ENCODE peak calls at places on chromosomes 12 and 14, in ten cellular contexts. F is EL, Z is IMR-90, C is astrocyte of the spinal cord, B is A549, R is HFF-Myc, L is bronchial epithelial cell, Y is caudate nucleus, T is ELR, Q is activated gamma-delta T cell treated with Interleukin-2 at 50 U/mL for 16 hours. P is an unnamed sample.

GRCh38 chr12:113145720-113146551 is 3.6 kb upstream of the CFAP73 start:
- DNase-seq in C (no peak), R (no peak), B (no peak), Q (no peak), Y (no peak), T (no peak), L (peak; percentile 13), Z (no peak), F (no peak), P (no peak)

GRCh38 chr12:97535582-97535981 is 73.0 kb downstream of the RMST start:
- DNase-seq in Y (no peak), Q (no peak), Z (no peak), R (no peak), L (peak; percentile 77), B (no peak), C (peak; percentile 38), F (no peak), T (no peak), P (no peak)

GRCh38 chr12:121400332-121401139 is 618 bp downstream of the RNF34 start:
- DNase-seq in R (no peak), Y (peak; percentile 20), Z (peak; percentile 47), B (no peak), L (peak; percentile 85), Q (peak; percentile 36), F (peak; percentile 54), C (peak; percentile 24), T (peak; percentile 80), P (no peak)

GRCh38 chr14:105255021-105255507 is 6.7 kb downstream of the BTBD6 start:
- DNase-seq in Y (no peak), R (no peak), F (peak; percentile 44), L (no peak), C (peak; percentile 23), B (no peak), T (peak; percentile 17), Z (peak; percentile 28), Q (no peak), P (no peak)

GRCh38 chr12:11885261-11886038 is 185.3 kb upstream of the BCL2L14 start:
- DNase-seq in C (peak; percentile 64), Q (no peak), F (peak; percentile 85), B (peak; percentile 38), L (peak; percentile 94), Y (no peak), T (peak; percentile 73), R (no peak), Z (peak; percentile 76), P (peak; percentile 81)

GRCh38 chr12:107404981-107405380 is 280.6 kb upstream of the PWP1 start:
- DNase-seq in Z (peak; percentile 36), R (no peak), Y (no peak), L (peak; percentile 72), B (peak; percentile 40), F (peak; percentile 41), C (no peak), Q (no peak), T (peak; percentile 76), P (peak; percentile 16)

GRCh38 chr12:113138826-113139225 is 3.3 kb upstream of the RASAL1 start:
- DNase-seq in F (no peak), C (no peak), R (no peak), Q (no peak), B (no peak), Y (no peak), Z (no peak), L (no peak), T (no peak), P (no peak)

GRCh38 chr14:25110101-25110500 is 60.2 kb upstream of the STXBP6 start:
- DNase-seq in T (no peak), Z (no peak), L (no peak), Q (no peak), F (no peak), R (no peak), B (no peak), C (no peak), Y (no peak), P (no peak)

GRCh38 chr14:50854521-50854920 is 17.3 kb upstream of the ABHD12B start:
- DNase-seq in F (no peak), Z (no peak), Y (no peak), Q (no peak), C (no peak), B (no peak), R (no peak), L (no peak), T (no peak), P (no peak)

GRCh38 chr12:2268478-2269286 is 215.9 kb downstream of the CACNA1C start:
- DNase-seq in R (no peak), L (peak; percentile 63), Q (no peak), Z (peak; percentile 81), T (peak; percentile 96), C (peak; percentile 54), B (no peak), F (peak; percentile 94), Y (no peak), P (no peak)

GRCh38 chr12:52250048-52250990 is 17.3 kb downstream of the KRT7 start:
- DNase-seq in B (no peak), R (no peak), Z (no peak), L (no peak), C (no peak), Q (no peak), Y (no peak), T (no peak), F (no peak), P (no peak)

GRCh38 chr12:6963016-6963731 is 7.3 kb downstream of the PHB2 start:
- DNase-seq in T (no peak), F (no peak), C (no peak), Q (no peak), Z (no peak), B (no peak), L (peak; percentile 77), Y (no peak), R (no peak), P (peak; percentile 54)

GRCh38 chr12:92186038-92186470 is 40.4 kb upstream of the BTG1 start:
- DNase-seq in C (no peak), Z (no peak), Y (no peak), Q (no peak), L (no peak), R (no peak), T (no peak), B (no peak), F (no peak), P (no peak)

GRCh38 chr12:75977952-75978671 is 53.5 kb downstream of the PHLDA1 start:
- DNase-seq in R (peak; percentile 100), Q (peak; percentile 72), Z (peak; percentile 100), Y (no peak), L (peak; percentile 100), C (peak; percentile 99), B (peak; percentile 94), T (peak; percentile 100), F (peak; percentile 100), P (no peak)

GRCh38 chr12:81136519-81136918 is 58.6 kb downstream of the ACSS3 start:
- DNase-seq in Q (no peak), F (no peak), L (no peak), B (no peak), T (no peak), Y (no peak), C (no peak), Z (no peak), R (no peak), P (no peak)

GRCh38 chr14:74491952-74492351 is 1.2 kb downstream of the NPC2 start:
- DNase-seq in T (peak; percentile 68), Y (no peak), R (no peak), F (peak; percentile 65), C (peak; percentile 38), B (peak; percentile 50), L (peak; percentile 49), Q (no peak), Z (peak; percentile 40), P (no peak)

P was measured in NCI-H2081 treated with DMSO at 0.1 percent for 48 hours.